ENCODE peak calls at places on chromosomes 1 and 21, in five cellular contexts. V is adipocyte, E is fibroblast of mammary gland, Q is GM12864, I is anterior cingulate cortex. B is an unnamed sample.

GRCh38 chr1:1349256-1350012 is at the start of gene DVL1:
- DNase-seq in V (peak; percentile 81), E (peak; percentile 70), Q (no peak), I (peak; percentile 65), B (peak; percentile 72)

GRCh38 chr1:173392895-173393654 is 84.1 kb upstream of the PRDX6 start:
- DNase-seq in V (peak; percentile 67), E (peak; percentile 96), Q (no peak), I (no peak), B (peak; percentile 89)

GRCh38 chr1:113874017-113874879 is 2.7 kb upstream of the PTPN22 start:
- DNase-seq in V (no peak), E (peak; percentile 6), Q (no peak), I (no peak), B (peak; percentile 57)

GRCh38 chr1:169250022-169250421 is 117.6 kb downstream of the NME7 start:
- DNase-seq in V (peak; percentile 3), E (peak; percentile 7), Q (no peak), I (no peak), B (peak; percentile 32)

GRCh38 chr1:220680085-220680687 is 10.0 kb upstream of the C1orf115 start:
- DNase-seq in V (peak; percentile 71), E (peak; percentile 50), Q (peak; percentile 29), I (no peak), B (peak; percentile 53)

GRCh38 chr21:36288651-36289243 is 31.2 kb upstream of the MORC3 start:
- DNase-seq in V (no peak), E (peak; percentile 3), Q (no peak), I (no peak), B (no peak)

GRCh38 chr1:59738591-59739015 is 76.1 kb upstream of the HOOK1 start:
- DNase-seq in V (peak; percentile 70), E (peak; percentile 75), Q (no peak), I (no peak), B (peak; percentile 96)

GRCh38 chr1:245500546-245500945 is 345.8 kb downstream of the KIF26B start:
- DNase-seq in V (peak; percentile 96), E (peak; percentile 88), Q (no peak), I (no peak), B (peak; percentile 87)

GRCh38 chr1:205922314-205922713 is 20.9 kb downstream of the SLC26A9 start:
- DNase-seq in V (no peak), E (no peak), Q (no peak), I (no peak), B (no peak)

GRCh38 chr1:245869847-245870246 is 637.2 kb downstream of the SMYD3 start:
- DNase-seq in V (no peak), E (no peak), Q (no peak), I (no peak), B (no peak)

GRCh38 chr1:91609571-91609970 is 108.9 kb downstream of the CDC7 start:
- DNase-seq in V (peak; percentile 55), E (peak; percentile 78), Q (no peak), I (no peak), B (peak; percentile 75)

GRCh38 chr1:58608945-58609344 is 31.9 kb upstream of the TACSTD2 start:
- DNase-seq in V (no peak), E (no peak), Q (no peak), I (no peak), B (no peak)

B was measured in fibroblast of the aortic adventitia.